ENCODE peak calls at places on chromosomes 12 and 14, in nine cellular contexts. Y is cardiac fibroblast; T is activated naive CD4-positive, alpha-beta T cell treated with anti-CD3 and anti-CD28 coated beads, Interleukin-2, amount 10 ng/mL, durations not matched to agents 7 days and 5 days; A is iris pigment epithelial cell; U is activated T-cell treated with anti-CD3 and anti-CD28 coated beads for 1 hour; F is stimulated activated CD4-positive, alpha-beta T cell treated with anti-CD3 and anti-CD28 coated beads, Interleukin-2, amount 100 ng/mL, for 48 hours; P is posterior cingulate gyrus; V is nephron progenitor cell; I is foreskin fibroblast. K is an unnamed sample.

GRCh38 chr14:91509083-91509877 is 830 bp downstream of the PPP4R3A start:
- DNase-seq in Y (peak; percentile 20), T (peak; percentile 56), A (peak; percentile 15), U (peak; percentile 11), F (peak; percentile 12), P (peak; percentile 77), V (no peak), I (peak; percentile 7), K (no peak)

GRCh38 chr12:49960474-49961110 is 1.1 kb upstream of the AQP5 start:
- DNase-seq in Y (no peak), T (no peak), A (no peak), U (no peak), F (no peak), P (no peak), V (no peak), I (no peak), K (no peak)

GRCh38 chr14:105919458-105920150 is 393.2 kb downstream of the TMEM121 start:
- DNase-seq in Y (no peak), T (no peak), A (no peak), U (no peak), F (no peak), P (no peak), V (no peak), I (no peak), K (no peak)

GRCh38 chr12:78928200-78929074 is 63.9 kb downstream of the SYT1 start:
- DNase-seq in Y (peak; percentile 52), T (no peak), A (peak; percentile 37), U (no peak), F (no peak), P (no peak), V (no peak), I (peak; percentile 14), K (no peak)

GRCh38 chr12:6465467-6466183 is 4.9 kb downstream of the VAMP1 start:
- DNase-seq in Y (peak; percentile 86), T (peak; percentile 60), A (peak; percentile 69), U (no peak), F (no peak), P (no peak), V (peak; percentile 56), I (peak; percentile 55), K (no peak)

GRCh38 chr14:79584679-79585078 is 626.6 kb downstream of the DIO2 start:
- DNase-seq in Y (peak; percentile 67), T (no peak), A (peak; percentile 95), U (no peak), F (no peak), P (no peak), V (no peak), I (peak; percentile 70), K (no peak)

GRCh38 chr14:63203618-63204406 is 431 bp upstream of the RHOJ start:
- DNase-seq in Y (peak; percentile 99), T (no peak), A (peak; percentile 86), U (no peak), F (no peak), P (peak; percentile 86), V (peak; percentile 59), I (peak; percentile 84), K (peak; percentile 16)

GRCh38 chr14:94536836-94537235 is 24.4 kb upstream of the SERPINA4 start:
- DNase-seq in Y (peak; percentile 12), T (no peak), A (peak; percentile 38), U (no peak), F (no peak), P (no peak), V (no peak), I (no peak), K (no peak)

GRCh38 chr12:56337753-56338221 is 897 bp upstream of the IL23A start:
- DNase-seq in Y (no peak), T (no peak), A (peak; percentile 18), U (no peak), F (no peak), P (no peak), V (no peak), I (no peak), K (no peak)

GRCh38 chr14:57512221-57512620 is 18.6 kb upstream of the CCDC198 start:
- DNase-seq in Y (no peak), T (no peak), A (peak; percentile 24), U (no peak), F (no peak), P (no peak), V (no peak), I (no peak), K (no peak)

GRCh38 chr12:110717037-110717436 is 25.7 kb downstream of the PPP1CC start:
- DNase-seq in Y (no peak), T (no peak), A (no peak), U (no peak), F (no peak), P (no peak), V (no peak), I (no peak), K (no peak)

GRCh38 chr14:80987235-80988032 is 32.0 kb downstream of the TSHR start:
- DNase-seq in Y (peak; percentile 80), T (peak; percentile 79), A (peak; percentile 63), U (peak; percentile 48), F (peak; percentile 57), P (peak; percentile 59), V (peak; percentile 72), I (peak; percentile 51), K (no peak)

GRCh38 chr12:122846622-122847515 is 11.6 kb downstream of the HIP1R start:
- DNase-seq in Y (no peak), T (no peak), A (no peak), U (no peak), F (no peak), P (peak; percentile 55), V (no peak), I (no peak), K (no peak)

GRCh38 chr14:95620659-95621059 is 65.6 kb upstream of the TCL1B start:
- DNase-seq in Y (no peak), T (no peak), A (no peak), U (no peak), F (no peak), P (no peak), V (no peak), I (no peak), K (no peak)

GRCh38 chr12:74441872-74442271 is 95.8 kb upstream of the ATXN7L3B start:
- DNase-seq in Y (no peak), T (no peak), A (no peak), U (no peak), F (no peak), P (no peak), V (no peak), I (no peak), K (no peak)

GRCh38 chr12:44574586-44574985 is 301.5 kb downstream of the NELL2 start:
- DNase-seq in Y (peak; percentile 2), T (no peak), A (peak; percentile 3), U (no peak), F (no peak), P (no peak), V (no peak), I (no peak), K (no peak)

GRCh38 chr14:75995372-75996041 is 9.9 kb downstream of the IFT43 start:
- DNase-seq in Y (peak; percentile 90), T (no peak), A (peak; percentile 38), U (no peak), F (no peak), P (peak; percentile 70), V (no peak), I (peak; percentile 82), K (no peak)